ENCODE peak calls at places on chromosomes 12 and 14, in ten cellular contexts. J is fibroblast of pulmonary artery, Q is GM23338, S is fibroblast of lung, D is Calu3, O is fibroblast of the aortic adventitia, L is GM10248, W is neural crest cell, X is tibial nerve, B is cardiac muscle cell. Y is an unnamed sample.

GRCh38 chr12:23083267-23083666 is 458.3 kb downstream of the ETNK1 start:
- DNase-seq in W (no peak), B (no peak), D (peak), X (no peak), S (peak), L (no peak), Q (no peak), J (peak), O (peak), Y (no peak)

GRCh38 chr14:50388256-50388931 is 8.3 kb downstream of the CDKL1 start:
- DNase-seq in O (peak), W (no peak), B (no peak), L (no peak), D (peak), X (no peak), Q (peak), S (no peak), J (no peak), Y (no peak)

GRCh38 chr12:23721268-23721667 is 228.2 kb downstream of the SOX5 start:
- DNase-seq in O (no peak), S (no peak), Q (no peak), J (no peak), D (no peak), B (no peak), X (no peak), W (no peak), L (no peak), Y (no peak)

GRCh38 chr14:53525608-53526007 is 372.5 kb upstream of the DDHD1 start:
- DNase-seq in D (no peak), X (no peak), O (no peak), J (no peak), S (peak), B (no peak), L (no peak), W (no peak), Q (no peak), Y (no peak)

GRCh38 chr12:132825861-132826260 is 2.8 kb downstream of the GOLGA3 start:
- DNase-seq in Q (no peak), L (no peak), W (no peak), S (no peak), J (no peak), D (no peak), B (no peak), X (no peak), O (no peak), Y (no peak)

GRCh38 chr12:49970030-49970429 is 2.7 kb upstream of the AQP6 start:
- DNase-seq in J (no peak), Q (no peak), S (no peak), X (no peak), W (no peak), B (no peak), L (no peak), O (no peak), D (no peak), Y (no peak)

GRCh38 chr12:3084742-3085141 is 7.6 kb downstream of the TSPAN9 start:
- DNase-seq in X (no peak), W (no peak), S (no peak), O (no peak), Q (peak), D (no peak), L (no peak), J (no peak), B (peak), Y (no peak)

GRCh38 chr14:75402867-75403413 is 24.9 kb upstream of the JDP2 start:
- DNase-seq in L (no peak), B (no peak), J (no peak), D (no peak), X (no peak), S (no peak), W (no peak), Q (peak), O (no peak), Y (peak)

GRCh38 chr12:81077329-81077685 is 572 bp upstream of the ACSS3 start:
- DNase-seq in W (no peak), J (no peak), D (no peak), S (peak), B (peak), L (no peak), Q (peak), X (peak), O (peak), Y (no peak)

GRCh38 chr12:117875652-117876491 is 92.9 kb downstream of the KSR2 start:
- DNase-seq in L (peak), B (peak), J (peak), W (peak), D (no peak), Q (peak), O (no peak), S (peak), X (no peak), Y (no peak)

GRCh38 chr14:73763396-73763795 is 49.2 kb upstream of the PNMA1 start:
- DNase-seq in B (no peak), W (no peak), L (no peak), X (no peak), S (no peak), D (no peak), O (no peak), J (no peak), Q (no peak), Y (no peak)

GRCh38 chr12:32240833-32241232 is 134.2 kb downstream of the BICD1 start:
- DNase-seq in O (no peak), Q (no peak), W (no peak), L (no peak), X (no peak), B (no peak), S (no peak), J (peak), D (no peak), Y (no peak)

GRCh38 chr14:22190411-22191191 is 398.4 kb downstream of the DAD1 start:
- DNase-seq in L (no peak), J (peak), B (no peak), O (no peak), Q (no peak), D (no peak), X (no peak), W (no peak), S (peak), Y (no peak)

GRCh38 chr12:65586796-65587195 is 237.5 kb upstream of the HMGA2 start:
- DNase-seq in Q (no peak), W (no peak), B (no peak), O (no peak), D (no peak), S (no peak), L (no peak), X (no peak), J (no peak), Y (no peak)

GRCh38 chr12:38850463-38850862 is 54.9 kb downstream of the CPNE8 start:
- DNase-seq in X (no peak), J (peak), L (no peak), S (no peak), B (no peak), W (no peak), O (peak), D (no peak), Q (no peak), Y (no peak)

GRCh38 chr12:132513070-132513398 is 23.1 kb downstream of the FBRSL1 start:
- DNase-seq in L (no peak), Q (no peak), S (peak), W (no peak), J (peak), D (no peak), B (no peak), O (peak), X (no peak), Y (no peak)

GRCh38 chr12:29455087-29455486 is 42.4 kb downstream of the OVCH1 start:
- DNase-seq in X (no peak), O (no peak), S (no peak), B (no peak), D (no peak), Q (no peak), L (no peak), J (no peak), W (no peak), Y (no peak)

GRCh38 chr12:40107098-40107802 is 1.4 kb upstream of the SLC2A13 start:
- DNase-seq in Q (peak), B (peak), L (peak), X (peak), S (peak), D (peak), W (peak), O (peak), J (peak), Y (peak)

GRCh38 chr12:127548123-127548553 is 718.8 kb upstream of the TMEM132C start:
- DNase-seq in L (no peak), B (no peak), Q (peak), D (no peak), W (no peak), S (peak), J (no peak), X (no peak), O (peak), Y (no peak)

GRCh38 chr12:88753707-88754106 is 173.4 kb upstream of the KITLG start:
- DNase-seq in X (no peak), B (no peak), J (no peak), Q (no peak), S (no peak), W (no peak), D (no peak), L (no peak), O (no peak), Y (no peak)

GRCh38 chr12:131117438-131118245 is 163.9 kb downstream of the ADGRD1 start:
- DNase-seq in D (no peak), B (no peak), L (no peak), Q (no peak), W (no peak), S (no peak), X (no peak), J (no peak), O (no peak), Y (no peak)

GRCh38 chr12:15979096-15980091 is 68.3 kb downstream of the DERA start:
- DNase-seq in W (no peak), S (peak), D (peak), Q (peak), B (peak), O (peak), L (peak), J (peak), X (no peak), Y (no peak)

GRCh38 chr12:82862069-82862841 is 175.5 kb downstream of the TMTC2 start:
- DNase-seq in D (no peak), O (peak), W (no peak), J (peak), L (no peak), S (no peak), X (no peak), Q (no peak), B (no peak), Y (no peak)

GRCh38 chr14:93960108-93960475 is 16.3 kb downstream of the ASB2 start:
- DNase-seq in X (no peak), W (no peak), B (no peak), L (no peak), Q (no peak), O (no peak), S (no peak), D (no peak), J (no peak), Y (no peak)

GRCh38 chr12:132168311-132169031 is 24.2 kb downstream of the NOC4L start:
- DNase-seq in O (no peak), S (no peak), J (no peak), B (no peak), W (no peak), X (no peak), L (no peak), D (no peak), Q (no peak), Y (no peak)

GRCh38 chr14:75401356-75401755 is 26.5 kb upstream of the JDP2 start:
- DNase-seq in X (peak), B (no peak), W (no peak), Q (peak), L (no peak), D (no peak), O (peak), J (peak), S (peak), Y (no peak)

GRCh38 chr14:29085546-29085945 is 319.0 kb downstream of the FOXG1 start:
- DNase-seq in D (peak), O (peak), J (peak), Q (peak), W (no peak), L (no peak), S (peak), X (no peak), B (peak), Y (no peak)

GRCh38 chr14:75274899-75275569 is 3.6 kb upstream of the FOS start:
- DNase-seq in X (peak), J (no peak), S (peak), W (no peak), D (no peak), B (no peak), O (no peak), Q (no peak), L (peak), Y (no peak)

GRCh38 chr14:20627337-20628032 is 14.0 kb downstream of the OR6S1 start:
- DNase-seq in D (no peak), L (no peak), S (no peak), W (no peak), X (no peak), J (peak), O (peak), B (no peak), Q (no peak), Y (no peak)

GRCh38 chr12:16421806-16422205 is 74.4 kb downstream of the MGST1 start:
- DNase-seq in S (peak), O (peak), D (no peak), J (no peak), B (no peak), L (no peak), Q (no peak), X (no peak), W (no peak), Y (no peak)

GRCh38 chr12:130147875-130148596 is 14.2 kb upstream of the FZD10 start:
- DNase-seq in J (no peak), O (no peak), S (no peak), W (no peak), L (no peak), B (no peak), X (no peak), D (no peak), Q (no peak), Y (no peak)

GRCh38 chr14:79011091-79011919 is 841.1 kb downstream of the NRXN3 start:
- DNase-seq in X (peak), D (peak), B (peak), Q (peak), J (peak), S (peak), L (peak), W (no peak), O (peak), Y (no peak)

GRCh38 chr14:60647081-60647836 is 2.0 kb downstream of the SIX1 start:
- DNase-seq in X (no peak), L (no peak), O (peak), W (no peak), B (no peak), D (peak), J (no peak), Q (peak), S (peak), Y (no peak)

GRCh38 chr12:6426882-6427671 is 17.7 kb upstream of the CD27 start:
- DNase-seq in X (no peak), B (no peak), S (no peak), J (no peak), W (no peak), O (no peak), D (no peak), L (peak), Q (no peak), Y (no peak)

DNA sequence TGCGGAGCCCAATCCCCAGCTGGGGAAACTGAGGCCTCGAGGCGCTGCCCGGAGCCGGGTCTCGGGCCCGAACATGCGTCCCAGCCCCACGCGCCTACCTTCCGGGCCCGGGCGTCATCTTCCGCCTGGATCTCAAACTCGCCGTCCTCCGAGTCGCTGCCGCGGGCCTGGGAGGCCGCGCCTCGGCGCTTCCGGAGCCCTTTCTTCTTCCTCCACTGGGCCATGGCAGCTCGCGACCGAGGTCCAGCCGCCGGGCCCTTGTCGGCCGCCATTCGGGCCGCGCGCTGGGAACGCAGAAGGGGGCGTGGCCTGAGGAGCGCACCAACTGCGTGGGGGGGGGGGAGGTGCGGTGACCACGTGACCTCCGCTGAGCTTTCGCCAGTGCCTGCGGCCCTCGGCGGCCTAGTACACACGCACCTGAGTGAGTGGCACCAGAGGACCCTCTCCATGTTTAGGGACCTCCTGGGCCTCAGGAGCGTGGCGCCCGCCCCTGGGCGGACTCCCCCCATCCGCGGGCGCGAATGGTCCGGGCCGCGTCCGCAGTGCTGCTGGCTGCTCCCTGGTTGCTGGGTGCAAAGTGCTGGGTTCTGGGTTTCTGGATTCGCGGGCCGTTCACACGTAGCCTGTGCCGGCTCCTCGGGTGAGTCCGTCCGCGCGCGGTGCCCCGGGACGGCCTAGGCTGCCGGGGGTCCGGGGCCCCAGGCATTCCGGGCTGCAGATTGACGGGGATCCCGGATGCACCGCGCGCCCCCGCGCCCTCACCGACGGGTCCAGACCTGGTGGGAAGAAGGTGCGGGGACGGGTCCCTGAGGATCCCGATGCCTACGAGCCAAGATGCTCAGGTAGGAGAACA is at the start of the genes DDX54 and RITA1:
- DNase-seq in X (peak), L (peak), S (peak), Q (peak), W (peak), O (peak), J (peak), D (peak), B (peak), Y (peak)
- TF ChIP-seq CTCF in X (peak), L (no peak), S (no peak), Q (no peak), W (no peak), O (no peak), J (no peak), D (no peak), B (no peak), Y (no peak)

DNA sequence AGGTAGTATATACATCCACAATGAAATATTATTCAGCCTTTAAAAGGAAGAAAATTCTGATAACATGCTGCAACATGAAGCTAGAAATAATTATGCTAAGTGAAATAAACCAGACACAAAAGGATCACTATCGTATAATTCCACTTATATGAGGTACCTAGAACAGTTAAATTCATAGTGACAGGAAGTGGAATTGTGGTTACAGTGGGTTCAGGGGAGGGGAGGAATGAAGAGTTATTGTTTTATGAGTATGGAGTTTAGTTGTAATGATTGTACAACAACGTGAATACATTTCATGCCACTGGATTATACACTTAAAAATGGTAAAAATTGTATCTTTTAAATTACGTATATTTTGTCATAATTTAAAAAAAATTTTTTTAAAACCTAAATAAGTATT is 21.0 kb downstream of the EEA1 start:
- DNase-seq in O (no peak), W (no peak), J (no peak), X (no peak), L (no peak), S (no peak), D (no peak), Q (no peak), B (no peak), Y (no peak)
- TF ChIP-seq CTCF in O (no peak), W (no peak), J (no peak), X (no peak), L (no peak), S (no peak), D (no peak), Q (no peak), B (no peak), Y (no peak)

GRCh38 chr12:47757360-47757839 is 1.3 kb downstream of the RAPGEF3 start:
- DNase-seq in Q (no peak), D (no peak), B (no peak), O (no peak), W (no peak), L (no peak), S (no peak), X (no peak), J (no peak), Y (no peak)

GRCh38 chr12:47754126-47754525 is 4.6 kb downstream of the RAPGEF3 start:
- DNase-seq in D (no peak), J (no peak), O (no peak), B (no peak), X (no peak), Q (no peak), L (no peak), S (no peak), W (no peak), Y (no peak)

GRCh38 chr12:47754881-47755280 is 3.8 kb downstream of the RAPGEF3 start:
- DNase-seq in D (peak), W (no peak), Q (no peak), X (no peak), L (no peak), S (no peak), B (no peak), O (no peak), J (no peak), Y (no peak)

GRCh38 chr12:47757840-47758583 is 668 bp downstream of the RAPGEF3 start:
- DNase-seq in J (no peak), O (no peak), S (no peak), W (no peak), X (no peak), Q (no peak), B (no peak), L (no peak), D (no peak), Y (no peak)

DNA sequence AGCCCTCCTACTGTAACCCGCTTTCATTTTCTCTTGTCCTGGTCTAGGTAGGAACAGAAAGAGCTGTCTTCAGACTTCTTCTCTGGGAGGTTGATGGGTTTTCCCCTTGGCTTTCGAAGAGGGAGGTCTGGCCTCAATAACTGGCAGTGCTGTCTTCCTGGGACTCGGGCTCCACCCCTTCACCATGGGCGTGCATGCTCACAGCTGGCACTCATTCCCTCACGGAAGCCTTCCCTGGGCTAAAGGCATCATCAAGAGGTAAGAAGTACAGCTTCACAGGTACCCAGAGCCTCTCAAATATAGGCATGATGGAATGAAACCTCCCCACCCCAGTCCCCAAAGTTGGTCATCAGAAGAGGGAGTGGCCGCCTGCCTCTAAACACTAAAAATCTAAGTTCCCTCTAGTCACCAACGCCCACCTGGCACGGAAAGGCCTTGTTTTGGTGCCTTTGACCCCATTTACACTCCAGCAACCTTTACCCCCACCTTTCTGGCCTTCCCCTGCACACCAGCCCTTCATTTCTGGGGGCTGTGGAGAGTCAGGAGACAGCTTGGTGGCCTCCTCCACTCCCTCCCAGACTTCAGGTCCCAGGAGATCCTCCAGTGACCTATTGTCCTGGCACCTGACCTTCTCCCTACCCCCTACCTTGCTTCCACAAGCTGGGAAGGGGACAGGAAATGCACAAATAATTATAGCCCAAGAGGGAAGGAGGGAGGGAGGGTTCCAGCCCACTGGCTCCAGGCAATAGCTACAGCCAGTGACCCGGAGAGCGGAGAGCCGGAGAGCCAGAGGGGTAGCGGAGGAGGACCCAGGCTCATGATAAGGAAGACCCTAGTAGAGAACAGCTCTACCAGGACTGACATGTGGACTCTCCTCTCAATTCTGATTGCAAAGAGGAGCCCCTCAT is 2.8 kb downstream of the RAPGEF3 start:
- DNase-seq in J (no peak), L (peak), O (no peak), W (no peak), B (no peak), X (no peak), S (no peak), Q (no peak), D (peak), Y (no peak)
- TF ChIP-seq CTCF in J (no peak), L (no peak), O (no peak), W (no peak), B (no peak), X (no peak), S (no peak), Q (no peak), D (no peak), Y (no peak)

GRCh38 chr12:51744235-51744634 is 104.3 kb downstream of the FIGNL2 start:
- DNase-seq in O (no peak), Q (no peak), J (no peak), L (no peak), B (no peak), W (no peak), X (no peak), D (no peak), S (no peak), Y (no peak)

GRCh38 chr12:51744957-51745356 is 103.6 kb downstream of the FIGNL2 start:
- DNase-seq in S (no peak), D (no peak), J (no peak), O (no peak), L (no peak), X (no peak), W (no peak), Q (no peak), B (no peak), Y (no peak)

GRCh38 chr12:51748235-51748634 is 100.3 kb downstream of the FIGNL2 start:
- DNase-seq in W (no peak), O (no peak), B (no peak), J (no peak), X (no peak), S (no peak), Q (no peak), D (no peak), L (no peak), Y (no peak)

GRCh38 chr12:51749201-51749985 is 99.1 kb downstream of the FIGNL2 start:
- DNase-seq in O (no peak), Q (no peak), S (no peak), J (no peak), L (no peak), X (no peak), D (no peak), W (no peak), B (no peak), Y (no peak)

GRCh38 chr12:51746416-51746815 is 102.1 kb downstream of the FIGNL2 start:
- DNase-seq in X (no peak), O (no peak), D (no peak), J (no peak), S (no peak), B (no peak), W (no peak), L (no peak), Q (no peak), Y (no peak)
- TF ChIP-seq CTCF in X (no peak), O (no peak), D (no peak), J (no peak), S (no peak), B (no peak), W (no peak), L (no peak), Q (no peak), Y (no peak)

Y was measured in osteocyte.